ENCODE peak calls at places on chromosomes 7 and 10, in eight cellular contexts. Q, J, L, V, H, R, M and P are unnamed samples.

GRCh38 chr7:150451097-150451793 is 815 bp downstream of the GIMAP8 start:
- DNase-seq in Q (peak), J (no peak), L (peak), V (no peak), H (no peak), R (no peak), M (no peak), P (no peak)

GRCh38 chr7:135664046-135664589 is 1.8 kb downstream of the STMP1 start:
- DNase-seq in Q (no peak), J (no peak), L (no peak), V (no peak), H (no peak), R (peak), M (no peak), P (no peak)

GRCh38 chr7:85529197-85529596 is 342.3 kb upstream of the SEMA3D start:
- DNase-seq in Q (no peak), J (no peak), L (peak), V (no peak), H (no peak), R (no peak), M (no peak), P (peak)

GRCh38 chr7:66894463-66895080 is 26.5 kb upstream of the TMEM248 start:
- DNase-seq in Q (no peak), J (no peak), L (peak), V (no peak), H (no peak), R (no peak), M (no peak), P (peak)

GRCh38 chr10:404341-404740 is 269.1 kb downstream of the ZMYND11 start:
- DNase-seq in Q (no peak), J (no peak), L (no peak), V (no peak), H (no peak), R (no peak), M (no peak), P (no peak)

GRCh38 chr10:113425596-113425995 is 127.3 kb upstream of the HABP2 start:
- DNase-seq in Q (no peak), J (no peak), L (peak), V (no peak), H (no peak), R (no peak), M (no peak), P (no peak)

GRCh38 chr7:50333266-50333665 is 28.8 kb downstream of the IKZF1 start:
- DNase-seq in Q (no peak), J (no peak), L (no peak), V (no peak), H (peak), R (no peak), M (no peak), P (peak)

GRCh38 chr7:80018941-80019808 is 115.5 kb upstream of the GNAI1 start:
- DNase-seq in Q (no peak), J (no peak), L (peak), V (no peak), H (peak), R (peak), M (peak), P (peak)

GRCh38 chr10:60964257-60965235 is 20.6 kb upstream of the RHOBTB1 start:
- DNase-seq in Q (peak), J (peak), L (peak), V (no peak), H (peak), R (peak), M (peak), P (peak)

GRCh38 chr7:108308276-108308675 is 148.0 kb downstream of the NRCAM start:
- DNase-seq in Q (no peak), J (no peak), L (no peak), V (no peak), H (no peak), R (no peak), M (no peak), P (no peak)

GRCh38 chr10:109343293-109343692 is 580.0 kb downstream of the XPNPEP1 start:
- DNase-seq in Q (no peak), J (no peak), L (no peak), V (no peak), H (no peak), R (no peak), M (no peak), P (no peak)

GRCh38 chr7:71682841-71683341 is 550.9 kb downstream of the GALNT17 start:
- DNase-seq in Q (no peak), J (no peak), L (no peak), V (no peak), H (no peak), R (no peak), M (no peak), P (peak)

GRCh38 chr7:26490631-26491624 is 199.3 kb downstream of the SNX10 start:
- DNase-seq in Q (no peak), J (peak), L (no peak), V (no peak), H (peak), R (no peak), M (no peak), P (no peak)

GRCh38 chr7:128591705-128592104 is 80.4 kb upstream of the GARIN1A start:
- DNase-seq in Q (no peak), J (no peak), L (no peak), V (no peak), H (peak), R (no peak), M (no peak), P (no peak)

GRCh38 chr10:91540714-91541113 is 92.2 kb downstream of the PPP1R3C start:
- DNase-seq in Q (no peak), J (no peak), L (no peak), V (no peak), H (no peak), R (no peak), M (no peak), P (no peak)

GRCh38 chr7:103660455-103661371 is 214.7 kb upstream of the SLC26A5 start:
- DNase-seq in Q (no peak), J (no peak), L (peak), V (no peak), H (no peak), R (peak), M (peak), P (no peak)

GRCh38 chr7:351681-352480 is 61.9 kb downstream of the FOXL3 start:
- DNase-seq in Q (no peak), J (no peak), L (no peak), V (peak), H (no peak), R (no peak), M (no peak), P (no peak)

GRCh38 chr10:29908977-29909376 is 150.4 kb downstream of the JCAD start:
- DNase-seq in Q (no peak), J (no peak), L (peak), V (no peak), H (no peak), R (no peak), M (no peak), P (no peak)

GRCh38 chr7:87528733-87529132 is 53.3 kb upstream of the ABCB4 start:
- DNase-seq in Q (no peak), J (no peak), L (no peak), V (no peak), H (no peak), R (no peak), M (no peak), P (peak)

GRCh38 chr7:49783446-49783845 is 10.0 kb downstream of the VWC2 start:
- DNase-seq in Q (no peak), J (no peak), L (no peak), V (no peak), H (no peak), R (no peak), M (no peak), P (no peak)

DNA sequence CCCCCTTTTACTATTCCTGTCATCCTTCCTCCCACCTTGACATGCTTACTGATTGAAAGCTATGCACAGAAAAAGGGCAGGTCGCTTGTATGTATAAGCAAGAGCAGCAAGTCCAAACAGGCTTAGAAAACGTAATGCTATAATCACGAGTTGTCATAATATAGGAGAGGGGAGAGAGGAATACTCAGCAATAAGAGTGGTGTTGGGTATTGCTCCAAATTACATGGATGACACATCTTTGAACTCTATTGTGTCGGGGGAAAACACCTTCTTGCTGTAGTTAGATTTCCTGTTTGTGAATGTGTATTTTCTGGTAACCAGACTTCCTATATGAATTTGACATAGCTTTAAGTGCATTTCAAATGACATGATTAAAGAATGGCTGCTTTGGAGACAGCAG is 7.5 kb downstream of the MET start:
- DNase-seq in Q (no peak), J (no peak), L (peak), V (no peak), H (no peak), R (no peak), M (no peak), P (no peak)
- TF ChIP-seq POLR2AphosphoS5 in Q (no peak), J (no peak), L (peak), V (no peak), H (no peak), R (no peak), M (no peak), P (no peak)

DNA sequence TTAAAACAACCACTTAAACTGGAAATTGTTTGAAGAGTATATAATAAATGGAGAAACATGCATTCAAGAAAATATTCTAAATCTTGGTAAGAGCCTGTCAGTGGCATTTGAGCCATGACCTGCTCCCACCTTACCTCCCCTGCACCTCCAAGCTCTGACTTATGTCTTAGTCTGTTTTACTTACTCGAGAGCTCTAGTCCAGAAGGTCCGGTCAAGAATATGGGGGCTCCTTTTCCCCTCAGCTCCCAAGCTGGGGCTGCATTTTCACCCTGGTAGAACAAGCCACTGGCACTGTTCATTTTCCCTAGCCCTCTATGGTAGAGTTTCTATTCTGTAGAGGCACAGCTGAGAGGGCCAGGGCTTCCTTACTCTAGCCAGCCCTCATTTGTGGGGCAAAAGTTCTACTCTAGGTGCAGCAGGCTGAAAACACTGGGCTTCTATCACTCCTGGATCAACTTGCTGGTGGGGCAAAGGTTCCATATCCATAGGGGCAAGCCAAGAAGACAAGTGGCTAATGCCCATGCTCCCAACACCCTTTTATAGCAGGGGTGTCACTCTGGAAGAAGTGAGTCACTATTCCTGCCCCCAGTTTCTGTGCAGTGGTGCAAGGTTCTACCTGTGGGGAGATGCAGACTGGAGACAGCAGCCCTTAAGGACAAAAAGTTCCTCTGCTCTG is 40.6 kb downstream of the ZNF438 start:
- DNase-seq in Q (no peak), J (no peak), L (no peak), V (no peak), H (no peak), R (no peak), M (no peak), P (no peak)
- H3K27ac ChIP-seq in Q (no peak), J (no peak), L (no peak), V (peak), H (no peak), R (no peak), M (no peak), P (no peak)

DNA sequence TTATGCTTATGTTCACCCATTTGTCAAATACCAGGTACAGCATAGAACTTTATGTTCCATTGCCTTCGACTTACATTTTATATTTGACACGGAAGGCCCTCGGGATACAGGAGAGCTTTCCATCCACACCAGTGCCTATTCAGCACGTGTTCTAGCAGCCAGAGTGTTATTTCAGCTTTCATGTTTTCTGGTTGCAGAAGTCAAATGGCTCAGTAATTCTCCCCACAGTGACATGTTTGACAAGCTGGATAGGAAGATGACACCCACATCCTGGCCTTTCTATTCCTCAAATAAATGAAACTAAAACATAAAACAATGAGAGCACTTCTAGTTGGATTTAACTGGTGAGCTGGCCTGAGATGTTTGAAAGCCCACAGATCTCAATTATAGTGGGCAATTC is 173.4 kb downstream of the SORCS1 start:
- DNase-seq in Q (no peak), J (no peak), L (no peak), V (no peak), H (no peak), R (no peak), M (no peak), P (no peak)
- TF ChIP-seq POLR2AphosphoS5 in Q (no peak), J (no peak), L (no peak), V (no peak), H (no peak), R (no peak), M (no peak), P (no peak)

DNA sequence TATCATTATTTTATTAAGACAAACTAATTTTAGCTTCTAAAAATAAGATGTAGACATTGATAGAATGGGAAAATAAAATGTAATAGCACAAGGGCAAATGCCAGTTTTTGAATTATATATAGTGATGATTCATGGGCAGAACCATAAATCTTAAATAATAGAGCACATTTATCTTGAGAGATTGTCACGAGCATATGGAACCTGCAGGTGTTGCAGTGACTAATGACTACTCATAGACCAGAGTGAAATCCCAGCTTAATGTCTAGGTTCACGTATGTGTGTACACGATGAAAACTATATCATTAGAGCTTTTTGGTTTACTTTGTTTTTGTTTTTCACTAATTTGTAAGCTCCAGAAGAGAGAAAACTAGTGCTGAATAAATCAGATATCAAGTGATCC is 150.2 kb upstream of the CACNA2D1 start:
- DNase-seq in Q (no peak), J (no peak), L (peak), V (no peak), H (no peak), R (no peak), M (no peak), P (no peak)
- H3K27ac ChIP-seq in Q (no peak), J (no peak), L (peak), V (no peak), H (no peak), R (no peak), M (no peak), P (no peak)

DNA sequence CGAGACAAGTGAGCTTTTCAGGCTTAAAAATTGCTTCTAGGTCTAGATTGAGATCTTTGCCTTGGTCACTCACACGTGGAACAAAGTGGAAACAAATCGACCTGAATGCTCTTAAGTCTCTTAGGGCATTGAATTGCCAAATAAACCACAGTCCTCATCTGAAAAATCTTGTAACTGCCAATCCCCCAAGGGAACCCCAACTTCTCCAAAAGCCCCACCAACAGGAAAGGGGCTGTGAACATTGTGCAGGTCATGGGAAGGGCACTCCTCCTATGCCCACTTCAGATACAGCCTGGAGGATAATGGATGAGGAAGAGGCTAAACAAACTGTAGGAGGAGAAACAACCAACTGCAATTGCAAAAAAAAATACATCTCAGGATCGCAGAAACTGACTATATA is 91.3 kb downstream of the DGKI start:
- DNase-seq in Q (no peak), J (no peak), L (no peak), V (no peak), H (no peak), R (no peak), M (no peak), P (no peak)
- TF ChIP-seq POLR2AphosphoS5 in Q (no peak), J (no peak), L (no peak), V (no peak), H (no peak), R (no peak), M (no peak), P (no peak)

GRCh38 chr10:79162022-79162421 is 93.3 kb downstream of the ZMIZ1 start:
- DNase-seq in Q (no peak), J (no peak), L (no peak), V (no peak), H (no peak), R (no peak), M (no peak), P (no peak)

GRCh38 chr10:79162861-79163662 is 94.3 kb downstream of the ZMIZ1 start:
- DNase-seq in Q (no peak), J (no peak), L (no peak), V (no peak), H (no peak), R (no peak), M (no peak), P (no peak)

GRCh38 chr10:79164075-79164474 is 95.3 kb downstream of the ZMIZ1 start:
- DNase-seq in Q (no peak), J (no peak), L (no peak), V (no peak), H (no peak), R (no peak), M (no peak), P (no peak)

GRCh38 chr10:79165068-79165467 is 96.3 kb downstream of the ZMIZ1 start:
- DNase-seq in Q (no peak), J (no peak), L (no peak), V (no peak), H (no peak), R (no peak), M (no peak), P (no peak)

GRCh38 chr10:79163663-79163970 is 94.9 kb downstream of the ZMIZ1 start:
- DNase-seq in Q (no peak), J (no peak), L (no peak), V (no peak), H (no peak), R (no peak), M (no peak), P (no peak)
- H3K27ac ChIP-seq in Q (peak), J (no peak), L (no peak), V (no peak), H (no peak), R (no peak), M (no peak), P (peak)

GRCh38 chr10:110625951-110626855 is 17.9 kb upstream of the RBM20 start:
- DNase-seq in Q (no peak), J (no peak), L (no peak), V (no peak), H (no peak), R (no peak), M (no peak), P (no peak)

GRCh38 chr10:110632591-110633215 is 11.4 kb upstream of the RBM20 start:
- DNase-seq in Q (no peak), J (peak), L (no peak), V (no peak), H (no peak), R (no peak), M (no peak), P (no peak)

GRCh38 chr10:110631934-110632333 is 12.2 kb upstream of the RBM20 start:
- DNase-seq in Q (no peak), J (no peak), L (no peak), V (no peak), H (no peak), R (no peak), M (no peak), P (no peak)

GRCh38 chr10:110628161-110628560 is 16.0 kb upstream of the RBM20 start:
- DNase-seq in Q (no peak), J (no peak), L (no peak), V (no peak), H (no peak), R (no peak), M (no peak), P (no peak)

GRCh38 chr10:110629680-110630191 is 14.4 kb upstream of the RBM20 start:
- DNase-seq in Q (no peak), J (peak), L (no peak), V (no peak), H (no peak), R (peak), M (no peak), P (no peak)
- TF ChIP-seq POLR2AphosphoS5 in Q (peak), J (peak), L (no peak), V (no peak), H (no peak), R (no peak), M (no peak), P (no peak)

GRCh38 chr10:123888751-123889150 is 2.9 kb downstream of the CPXM2 start:
- DNase-seq in Q (peak), J (no peak), L (no peak), V (no peak), H (no peak), R (no peak), M (no peak), P (no peak)

GRCh38 chr10:123891147-123892011 is at the start of gene CPXM2:
- DNase-seq in Q (no peak), J (no peak), L (no peak), V (peak), H (no peak), R (no peak), M (no peak), P (peak)

GRCh38 chr10:123890246-123890645 is 1.4 kb downstream of the CPXM2 start:
- DNase-seq in Q (peak), J (no peak), L (no peak), V (no peak), H (no peak), R (no peak), M (no peak), P (no peak)

GRCh38 chr10:123889821-123890220 is 1.8 kb downstream of the CPXM2 start:
- DNase-seq in Q (peak), J (no peak), L (no peak), V (no peak), H (no peak), R (no peak), M (no peak), P (no peak)

GRCh38 chr10:123890761-123891146 is 853 bp downstream of the CPXM2 start:
- DNase-seq in Q (peak), J (no peak), L (no peak), V (peak), H (no peak), R (no peak), M (no peak), P (no peak)
- H3K27ac ChIP-seq in Q (peak), J (peak), L (no peak), V (no peak), H (no peak), R (no peak), M (no peak), P (no peak)

GRCh38 chr10:86968271-86968993 is at the start of gene ADIRF:
- DNase-seq in Q (peak), J (peak), L (peak), V (peak), H (no peak), R (no peak), M (no peak), P (peak)
- TF ChIP-seq POLR2AphosphoS5 in Q (peak), J (peak), L (no peak), V (peak), H (no peak), R (no peak), M (no peak), P (no peak)